ENCODE peak calls at places on chromosome 11, in ten cellular contexts. O, W, C, I, Q, E, K, X, T and N are unnamed samples.

GRCh38 chr11:126332221-126332711 is 23.2 kb upstream of the ST3GAL4 start:
- DNase-seq in O (peak), W (peak), C (peak), I (peak), Q (no peak), E (no peak), K (peak), X (no peak), T (peak), N (no peak)

GRCh38 chr11:127000991-127001390 is 421 bp upstream of the KIRREL3 start:
- DNase-seq in O (no peak), W (no peak), C (no peak), I (no peak), Q (peak), E (peak), K (no peak), X (no peak), T (no peak), N (no peak)

GRCh38 chr11:986270-986951 is 50.1 kb downstream of the MUC6 start:
- DNase-seq in O (no peak), W (no peak), C (peak), I (no peak), Q (no peak), E (no peak), K (no peak), X (peak), T (no peak), N (no peak)

GRCh38 chr11:15897211-15897960 is 459.0 kb downstream of the SOX6 start:
- DNase-seq in O (peak), W (no peak), C (no peak), I (peak), Q (no peak), E (no peak), K (peak), X (peak), T (peak), N (no peak)

GRCh38 chr11:69352715-69353325 is 58.9 kb downstream of the MYEOV start:
- DNase-seq in O (peak), W (peak), C (peak), I (peak), Q (no peak), E (no peak), K (peak), X (no peak), T (peak), N (no peak)

GRCh38 chr11:64765291-64765803 is 5.6 kb upstream of the PYGM start:
- DNase-seq in O (no peak), W (no peak), C (no peak), I (no peak), Q (peak), E (peak), K (no peak), X (no peak), T (no peak), N (no peak)

GRCh38 chr11:15580775-15581095 is 466.0 kb downstream of the INSC start:
- DNase-seq in O (no peak), W (no peak), C (no peak), I (no peak), Q (no peak), E (no peak), K (no peak), X (no peak), T (no peak), N (no peak)

GRCh38 chr11:116193321-116194114 is 579.3 kb downstream of the BUD13 start:
- DNase-seq in O (peak), W (peak), C (no peak), I (peak), Q (peak), E (peak), K (no peak), X (peak), T (peak), N (no peak)

GRCh38 chr11:57476223-57476882 is 16.0 kb downstream of the RTN4RL2 start:
- DNase-seq in O (no peak), W (peak), C (no peak), I (peak), Q (peak), E (peak), K (no peak), X (peak), T (no peak), N (no peak)

GRCh38 chr11:118876261-118876660 is 7.4 kb upstream of the CXCR5 start:
- DNase-seq in O (no peak), W (no peak), C (no peak), I (no peak), Q (no peak), E (no peak), K (no peak), X (no peak), T (no peak), N (no peak)

GRCh38 chr11:26820739-26821138 is 98.9 kb upstream of the SLC5A12 start:
- DNase-seq in O (peak), W (no peak), C (no peak), I (peak), Q (no peak), E (no peak), K (peak), X (no peak), T (no peak), N (no peak)

GRCh38 chr11:134014502-134014901 is 54.4 kb upstream of the JAM3 start:
- DNase-seq in O (no peak), W (no peak), C (no peak), I (no peak), Q (peak), E (peak), K (no peak), X (no peak), T (no peak), N (no peak)

GRCh38 chr11:86171627-86172026 is 72.9 kb upstream of the EED start:
- DNase-seq in O (no peak), W (no peak), C (no peak), I (no peak), Q (no peak), E (no peak), K (no peak), X (no peak), T (no peak), N (no peak)

GRCh38 chr11:46026616-46027293 is 94.5 kb downstream of the PHF21A start:
- DNase-seq in O (no peak), W (no peak), C (no peak), I (peak), Q (no peak), E (no peak), K (no peak), X (no peak), T (peak), N (no peak)

GRCh38 chr11:69280451-69280850 is 13.5 kb upstream of the MYEOV start:
- DNase-seq in O (no peak), W (no peak), C (no peak), I (peak), Q (no peak), E (no peak), K (no peak), X (peak), T (peak), N (no peak)

GRCh38 chr11:115693002-115693401 is 188.8 kb upstream of the CADM1 start:
- DNase-seq in O (no peak), W (no peak), C (no peak), I (no peak), Q (no peak), E (no peak), K (no peak), X (no peak), T (no peak), N (no peak)

GRCh38 chr11:86067230-86068137 is 1.4 kb downstream of the PICALM start:
- DNase-seq in O (no peak), W (peak), C (no peak), I (peak), Q (no peak), E (no peak), K (no peak), X (no peak), T (no peak), N (no peak)

GRCh38 chr11:123537726-123538125 is 107.7 kb downstream of the GRAMD1B start:
- DNase-seq in O (no peak), W (no peak), C (no peak), I (no peak), Q (no peak), E (no peak), K (no peak), X (no peak), T (no peak), N (no peak)

GRCh38 chr11:71138737-71139425 is 113.5 kb downstream of the SHANK2 start:
- DNase-seq in O (no peak), W (no peak), C (no peak), I (no peak), Q (peak), E (peak), K (no peak), X (no peak), T (no peak), N (no peak)

GRCh38 chr11:115950660-115951059 is 446.4 kb upstream of the CADM1 start:
- DNase-seq in O (no peak), W (no peak), C (no peak), I (no peak), Q (no peak), E (no peak), K (no peak), X (no peak), T (no peak), N (no peak)

GRCh38 chr11:130403301-130403804 is 25.1 kb downstream of the ADAMTS8 start:
- DNase-seq in O (peak), W (no peak), C (peak), I (peak), Q (peak), E (no peak), K (peak), X (peak), T (peak), N (no peak)

GRCh38 chr11:100849009-100849913 is 162.2 kb downstream of the ARHGAP42 start:
- DNase-seq in O (peak), W (no peak), C (no peak), I (no peak), Q (no peak), E (no peak), K (peak), X (no peak), T (peak), N (no peak)

GRCh38 chr11:126109941-126110731 is 47.5 kb upstream of the CDON start:
- DNase-seq in O (no peak), W (no peak), C (no peak), I (no peak), Q (no peak), E (no peak), K (no peak), X (peak), T (peak), N (no peak)

GRCh38 chr11:17986711-17987220 is 26.1 kb downstream of the SERGEF start:
- DNase-seq in O (no peak), W (no peak), C (no peak), I (no peak), Q (no peak), E (no peak), K (no peak), X (no peak), T (no peak), N (no peak)

GRCh38 chr11:118705111-118705741 is 25.8 kb upstream of the TREH start:
- DNase-seq in O (no peak), W (no peak), C (no peak), I (no peak), Q (no peak), E (peak), K (no peak), X (no peak), T (no peak), N (peak)

GRCh38 chr11:27347949-27348879 is 14.8 kb downstream of the CCDC34 start:
- DNase-seq in O (no peak), W (no peak), C (no peak), I (no peak), Q (peak), E (peak), K (no peak), X (no peak), T (no peak), N (no peak)

GRCh38 chr11:111347723-111348115 is 31.4 kb downstream of the POU2AF1 start:
- DNase-seq in O (no peak), W (no peak), C (peak), I (peak), Q (no peak), E (no peak), K (peak), X (no peak), T (no peak), N (no peak)

GRCh38 chr11:8810331-8811301 is 100.4 kb upstream of the AKIP1 start:
- DNase-seq in O (peak), W (peak), C (peak), I (peak), Q (peak), E (peak), K (no peak), X (no peak), T (peak), N (no peak)

GRCh38 chr11:70854201-70854600 is 398.2 kb downstream of the SHANK2 start:
- DNase-seq in O (no peak), W (no peak), C (no peak), I (no peak), Q (no peak), E (no peak), K (no peak), X (no peak), T (no peak), N (no peak)

GRCh38 chr11:129143335-129143734 is 48.8 kb downstream of the ARHGAP32 start:
- DNase-seq in O (peak), W (peak), C (peak), I (peak), Q (no peak), E (no peak), K (peak), X (peak), T (peak), N (no peak)
- H3K4me3 ChIP-seq in O (peak), W (no peak), C (no peak), I (no peak), Q (no peak), E (no peak), K (no peak), X (peak), T (no peak), N (no peak)

DNA sequence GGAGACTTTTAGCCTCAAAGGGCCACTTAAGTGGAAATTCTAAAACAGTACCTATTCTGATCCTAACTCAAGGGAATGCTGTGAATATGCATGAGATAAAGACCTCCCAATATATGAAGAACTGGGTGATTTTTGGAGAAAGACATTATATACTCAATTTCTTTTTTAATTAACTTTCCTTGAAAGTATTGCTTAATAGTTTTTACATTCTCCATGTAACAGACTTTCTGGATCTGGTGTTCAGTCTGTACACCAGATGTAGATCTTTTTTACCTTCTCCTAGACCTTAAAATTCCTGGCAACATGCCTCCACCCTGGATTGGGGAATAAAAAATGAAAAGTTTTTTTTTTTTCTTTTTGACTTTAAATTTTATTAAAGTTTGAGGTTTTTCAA is 777 bp downstream of the NNMT start:
- DNase-seq in O (no peak), W (no peak), C (no peak), I (no peak), Q (no peak), E (no peak), K (no peak), X (no peak), T (no peak), N (no peak)
- H3K4me3 ChIP-seq in O (peak), W (peak), C (peak), I (peak), Q (no peak), E (no peak), K (peak), X (no peak), T (peak), N (no peak)

DNA sequence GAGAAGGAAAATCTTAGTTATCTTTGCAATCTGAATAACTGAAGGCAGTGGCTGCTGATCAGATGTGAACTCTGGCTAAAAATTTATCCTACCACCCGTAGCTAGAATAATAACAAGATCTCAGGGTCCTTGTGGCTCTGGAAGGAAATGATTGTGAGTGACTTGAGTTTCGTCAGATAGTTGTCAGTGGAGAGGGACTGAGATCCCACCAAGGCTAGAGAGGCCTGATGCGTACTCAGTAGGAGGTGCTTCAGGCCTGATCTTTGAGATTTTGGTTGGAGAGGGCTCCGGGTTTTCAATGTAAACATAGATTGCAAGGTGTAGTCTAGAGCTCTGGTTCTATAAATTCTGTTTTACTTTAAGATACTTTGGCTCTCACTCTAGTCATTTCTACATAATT is 1.4 kb downstream of the MADD start:
- DNase-seq in O (no peak), W (no peak), C (no peak), I (no peak), Q (no peak), E (no peak), K (no peak), X (no peak), T (no peak), N (no peak)
- H3K4me3 ChIP-seq in O (peak), W (peak), C (no peak), I (no peak), Q (no peak), E (no peak), K (peak), X (peak), T (no peak), N (no peak)

GRCh38 chr11:74641289-74641688 is 48.9 kb downstream of the POLD3 start:
- DNase-seq in O (no peak), W (no peak), C (no peak), I (no peak), Q (no peak), E (peak), K (no peak), X (no peak), T (no peak), N (peak)
- H3K4me3 ChIP-seq in O (no peak), W (no peak), C (no peak), I (no peak), Q (no peak), E (no peak), K (no peak), X (no peak), T (no peak), N (no peak)